ENCODE peak calls at places on chromosomes 11 and 22, in seven cellular contexts. O is HT-29; Y is stimulated activated CD8-positive, alpha-beta memory T cell treated with anti-CD3 and anti-CD28 coated beads, Interleukin-15, amount 100 ng/mL, for 24 hours; H is GDM1; F is kidney tubule cell; B is HEK293T; R is GM23248. S is an unnamed sample.

GRCh38 chr22:32697331-32697995 is 104.0 kb upstream of the TIMP3 start:
- DNase-seq in O (no peak), Y (no peak), H (no peak), F (no peak), B (no peak), R (no peak), S (no peak)

GRCh38 chr11:10097615-10098014 is 196.4 kb downstream of the SBF2 start:
- DNase-seq in O (no peak), Y (no peak), H (no peak), F (no peak), B (no peak), R (no peak), S (no peak)

GRCh38 chr11:86726118-86726748 is 53.8 kb upstream of the ME3 start:
- DNase-seq in O (peak; percentile 21), Y (no peak), H (no peak), F (peak; percentile 99), B (peak; percentile 2), R (peak; percentile 30), S (peak; percentile 98)

GRCh38 chr22:31446208-31446607 is 43.4 kb downstream of the EIF4ENIF1 start:
- DNase-seq in O (no peak), Y (no peak), H (no peak), F (no peak), B (no peak), R (no peak), S (no peak)

GRCh38 chr11:122095950-122096942 is 19.8 kb downstream of the BLID start:
- DNase-seq in O (no peak), Y (no peak), H (no peak), F (no peak), B (no peak), R (peak; percentile 52), S (no peak)

GRCh38 chr22:45966320-45966891 is 10.6 kb downstream of the WNT7B start:
- DNase-seq in O (peak; percentile 55), Y (no peak), H (no peak), F (peak; percentile 48), B (no peak), R (no peak), S (no peak)

GRCh38 chr11:20762112-20762511 is 92.7 kb downstream of the NELL1 start:
- DNase-seq in O (no peak), Y (no peak), H (no peak), F (no peak), B (no peak), R (no peak), S (no peak)

GRCh38 chr11:48064306-48064705 is 83.9 kb downstream of the PTPRJ start:
- DNase-seq in O (no peak), Y (no peak), H (no peak), F (peak; percentile 71), B (no peak), R (peak; percentile 73), S (no peak)